ENCODE peak calls at places on chromosomes 5 and 9, in eight cellular contexts. C is H54, J is GM19239, F is T-helper 2 cell, U is cardiac septum, I is left ventricle myocardium inferior, V is D341Med, X is fibroblast of the conjunctiva. B is an unnamed sample.

GRCh38 chr5:128825826-128826225 is 139.5 kb upstream of the SLC27A6 start:
- DNase-seq in C (no peak), J (no peak), F (no peak), U (no peak), I (no peak), V (no peak), X (peak), B (no peak)

GRCh38 chr5:149207821-149208220 is 63.8 kb upstream of the AFAP1L1 start:
- DNase-seq in C (no peak), J (no peak), F (no peak), U (no peak), I (no peak), V (no peak), X (no peak), B (no peak)

GRCh38 chr5:19745247-19745646 is 242.8 kb downstream of the CDH18 start:
- DNase-seq in C (no peak), J (no peak), F (no peak), U (no peak), I (no peak), V (no peak), X (no peak), B (no peak)

GRCh38 chr5:115657125-115657882 is 31.5 kb upstream of the TMED7 start:
- DNase-seq in C (no peak), J (no peak), F (no peak), U (no peak), I (no peak), V (no peak), X (no peak), B (no peak)

GRCh38 chr9:36924071-36924470 is 110.0 kb downstream of the PAX5 start:
- DNase-seq in C (peak), J (no peak), F (no peak), U (no peak), I (no peak), V (no peak), X (no peak), B (peak)

GRCh38 chr9:129626944-129627297 is 958 bp downstream of the NTMT1 start:
- DNase-seq in C (no peak), J (no peak), F (no peak), U (no peak), I (no peak), V (no peak), X (no peak), B (no peak)

GRCh38 chr5:141557681-141558136 is 61.1 kb downstream of the DIAPH1 start:
- DNase-seq in C (peak), J (peak), F (peak), U (peak), I (peak), V (peak), X (peak), B (peak)

GRCh38 chr9:22116751-22117150 is 107.6 kb upstream of the CDKN2B start:
- DNase-seq in C (no peak), J (no peak), F (no peak), U (no peak), I (no peak), V (no peak), X (no peak), B (no peak)

GRCh38 chr9:127574089-127574921 is 37.8 kb upstream of the STXBP1 start:
- DNase-seq in C (peak), J (no peak), F (no peak), U (no peak), I (no peak), V (peak), X (no peak), B (peak)

GRCh38 chr5:126234563-126235195 is 188.5 kb upstream of the GRAMD2B start:
- DNase-seq in C (peak), J (no peak), F (no peak), U (no peak), I (no peak), V (peak), X (no peak), B (peak)

GRCh38 chr5:154287136-154287535 is 96.6 kb downstream of the GALNT10 start:
- DNase-seq in C (peak), J (no peak), F (no peak), U (no peak), I (no peak), V (no peak), X (peak), B (peak)

GRCh38 chr9:137761032-137761431 is 116.5 kb upstream of the CACNA1B start:
- DNase-seq in C (no peak), J (no peak), F (no peak), U (no peak), I (no peak), V (no peak), X (no peak), B (no peak)

GRCh38 chr5:59615272-59615671 is 278.3 kb downstream of the PDE4D start:
- DNase-seq in C (no peak), J (no peak), F (no peak), U (no peak), I (no peak), V (no peak), X (peak), B (peak)

GRCh38 chr5:133454442-133454841 is 157.9 kb downstream of the FSTL4 start:
- DNase-seq in C (no peak), J (no peak), F (no peak), U (no peak), I (no peak), V (no peak), X (no peak), B (no peak)

GRCh38 chr5:123951204-123951977 is 439.4 kb downstream of the CSNK1G3 start:
- DNase-seq in C (peak), J (no peak), F (no peak), U (no peak), I (no peak), V (no peak), X (peak), B (peak)

GRCh38 chr5:149345892-149346222 is 558 bp downstream of the GRPEL2 start:
- DNase-seq in C (no peak), J (no peak), F (no peak), U (no peak), I (no peak), V (peak), X (no peak), B (no peak)